ENCODE peak calls at places on chromosome 19, in nine cellular contexts. L is CD4-positive, alpha-beta T cell; A is uterus; N is epithelial cell of prostate; H is left lung; V is cardiac muscle cell; Y is neural progenitor cell; O is tibial nerve; Z is effector memory CD4-positive, alpha-beta T cell. F is an unnamed sample.

GRCh38 chr19:19057317-19057716 is 6.5 kb upstream of the SLC25A42 start:
- DNase-seq in O (no peak), H (no peak), A (no peak), L (no peak), V (no peak), Z (no peak), N (no peak), Y (no peak), F (no peak)

GRCh38 chr19:42068361-42068755 is 1.6 kb downstream of the GRIK5 start:
- DNase-seq in Z (no peak), L (no peak), O (no peak), Y (no peak), H (no peak), A (no peak), N (no peak), V (no peak), F (no peak)

GRCh38 chr19:38250821-38251563 is 5.2 kb downstream of the PPP1R14A start:
- DNase-seq in V (peak), H (no peak), O (peak), Y (no peak), A (peak), N (no peak), Z (no peak), L (no peak), F (peak)

GRCh38 chr19:29562299-29563297 is 36.8 kb downstream of the VSTM2B start:
- DNase-seq in L (no peak), H (no peak), V (no peak), Y (no peak), O (no peak), N (no peak), A (no peak), Z (no peak), F (no peak)

GRCh38 chr19:2650515-2650914 is 52.0 kb downstream of the GNG7 start:
- DNase-seq in Y (no peak), Z (no peak), O (no peak), A (no peak), V (no peak), L (no peak), H (no peak), N (no peak), F (peak)

GRCh38 chr19:18667531-18668251 is 15.8 kb upstream of the CRTC1 start:
- DNase-seq in O (no peak), Y (no peak), A (no peak), V (no peak), L (no peak), N (no peak), H (no peak), Z (no peak), F (no peak)

GRCh38 chr19:50607874-50608785 is 31.6 kb downstream of the SYT3 start:
- DNase-seq in O (no peak), H (peak), A (peak), Z (no peak), N (no peak), Y (peak), V (peak), L (peak), F (peak)

GRCh38 chr19:19115954-19116353 is 22.3 kb downstream of the TMEM161A start:
- DNase-seq in N (no peak), L (peak), V (peak), Z (no peak), O (no peak), H (no peak), A (no peak), Y (peak), F (no peak)

GRCh38 chr19:2491130-2491801 is 15.3 kb downstream of the GADD45B start:
- DNase-seq in A (no peak), N (peak), L (no peak), Y (no peak), O (no peak), Z (no peak), H (peak), V (no peak), F (no peak)

GRCh38 chr19:45473366-45474190 is 5.8 kb downstream of the FOSB start:
- DNase-seq in N (no peak), A (no peak), L (no peak), O (no peak), V (no peak), Y (peak), Z (no peak), H (no peak), F (no peak)

GRCh38 chr19:34404109-34404909 is at the start of gene PDCD2L:
- DNase-seq in V (peak), H (peak), A (peak), N (peak), Z (peak), Y (peak), L (peak), O (peak), F (peak)
- H3K27ac ChIP-seq in V (peak), H (no peak), A (peak), N (peak), Z (peak), Y (no peak), L (peak), O (peak), F (peak)

DNA sequence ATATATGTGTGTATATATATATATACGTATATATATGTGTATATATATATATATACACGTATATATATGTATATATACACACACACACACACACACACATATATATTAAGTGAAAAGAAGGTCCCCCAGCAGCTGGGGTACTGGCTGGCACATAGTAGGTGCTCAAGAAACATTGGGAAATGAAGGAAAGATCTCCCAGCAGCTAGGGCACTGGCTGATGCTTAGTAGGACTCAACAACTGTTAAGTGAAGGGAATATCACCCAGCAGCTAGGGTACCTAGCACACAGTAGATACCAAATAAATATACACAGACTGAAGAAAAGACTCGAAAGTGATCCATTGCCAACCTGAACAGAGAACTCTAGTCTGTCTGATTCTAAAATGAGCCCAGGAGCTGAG is 12.2 kb downstream of the PODNL1 start:
- DNase-seq in Y (no peak), L (no peak), Z (no peak), H (no peak), N (no peak), O (no peak), V (no peak), A (no peak), F (no peak)
- H3K27ac ChIP-seq in Y (no peak), L (no peak), Z (no peak), H (peak), N (no peak), O (no peak), V (no peak), A (no peak), F (no peak)

GRCh38 chr19:58346961-58347929 is 6.0 kb downstream of the A1BG start:
- DNase-seq in V (peak), A (peak), Z (peak), H (peak), L (peak), O (peak), N (no peak), Y (peak), F (peak)

GRCh38 chr19:58350871-58351557 is 2.3 kb downstream of the A1BG start:
- DNase-seq in V (no peak), Z (no peak), A (no peak), O (no peak), L (no peak), Y (no peak), N (no peak), H (no peak), F (no peak)

GRCh38 chr19:58350001-58350801 is 3.1 kb downstream of the A1BG start:
- DNase-seq in V (no peak), N (no peak), O (no peak), A (no peak), Z (no peak), Y (no peak), L (no peak), H (no peak), F (peak)

GRCh38 chr19:58349590-58349989 is 3.7 kb downstream of the A1BG start:
- DNase-seq in V (no peak), Z (no peak), O (no peak), Y (no peak), H (no peak), N (no peak), L (no peak), A (no peak), F (no peak)

DNA sequence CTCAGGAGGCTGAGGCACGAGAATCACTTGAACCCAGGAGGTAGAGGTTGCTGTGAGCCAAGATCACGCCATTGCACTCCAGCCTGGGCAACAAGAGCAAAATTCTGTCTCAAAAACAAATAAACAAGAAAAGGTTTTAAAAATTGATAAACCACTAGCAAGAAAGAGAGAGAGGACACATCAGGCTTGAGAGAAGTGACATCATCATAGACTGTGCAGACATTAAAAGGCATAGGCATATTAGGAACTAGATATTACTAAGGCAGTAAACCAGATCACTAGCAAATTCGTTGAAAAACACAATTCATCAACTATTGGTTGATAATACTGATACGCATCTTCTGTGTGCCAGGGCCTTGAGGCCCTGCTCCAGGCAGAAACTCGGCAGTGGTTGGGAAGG is 7.7 kb downstream of the A1BG start:
- DNase-seq in O (no peak), Z (no peak), V (no peak), A (no peak), N (no peak), L (no peak), H (no peak), Y (no peak), F (no peak)
- H3K27ac ChIP-seq in O (no peak), Z (no peak), V (no peak), A (no peak), N (no peak), L (no peak), H (no peak), Y (no peak), F (no peak)

GRCh38 chr19:35994868-35995654 is at the start of gene SDHAF1:
- DNase-seq in N (peak), A (peak), V (peak), Z (peak), O (peak), H (peak), L (peak), Y (peak), F (peak)
- H3K27ac ChIP-seq in N (peak), A (peak), V (peak), Z (peak), O (peak), H (peak), L (peak), Y (no peak), F (peak)

DNA sequence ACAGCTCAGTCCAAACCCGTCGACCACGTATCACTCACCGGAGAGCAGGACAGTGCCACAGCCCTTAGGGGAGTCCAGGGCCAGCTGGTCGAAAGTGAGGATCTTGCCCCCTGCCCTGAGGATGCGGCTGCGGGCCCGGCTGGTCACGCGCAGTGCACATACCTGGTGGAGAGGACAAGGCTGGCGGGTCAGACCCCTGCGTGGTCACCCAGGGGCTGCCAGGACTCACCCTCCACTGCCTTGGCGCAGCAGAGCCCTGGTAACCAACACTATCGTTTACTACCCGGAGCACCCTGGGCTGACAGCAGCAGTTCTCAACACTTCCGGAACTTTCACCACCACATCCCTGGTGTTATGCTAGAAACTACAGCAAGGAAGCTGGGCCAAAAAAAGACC is 1.2 kb upstream of the FAM83E start:
- DNase-seq in L (no peak), Z (no peak), V (no peak), Y (no peak), A (no peak), H (no peak), N (no peak), O (no peak), F (no peak)
- H3K27ac ChIP-seq in L (no peak), Z (peak), V (no peak), Y (no peak), A (no peak), H (no peak), N (peak), O (peak), F (no peak)

GRCh38 chr19:444677-445210 is 16.1 kb downstream of the SHC2 start:
- DNase-seq in Z (no peak), L (no peak), O (no peak), A (no peak), Y (no peak), H (no peak), N (no peak), V (no peak), F (no peak)

GRCh38 chr19:452829-453228 is 8.0 kb downstream of the SHC2 start:
- DNase-seq in L (no peak), A (no peak), Y (no peak), H (no peak), Z (no peak), V (no peak), N (no peak), O (no peak), F (no peak)

GRCh38 chr19:449916-450315 is 10.9 kb downstream of the SHC2 start:
- DNase-seq in L (no peak), H (no peak), Z (no peak), V (no peak), O (no peak), A (no peak), Y (no peak), N (no peak), F (no peak)

GRCh38 chr19:447064-447426 is 13.8 kb downstream of the SHC2 start:
- DNase-seq in A (no peak), Y (no peak), L (no peak), N (no peak), V (no peak), H (no peak), O (no peak), Z (no peak), F (no peak)

DNA sequence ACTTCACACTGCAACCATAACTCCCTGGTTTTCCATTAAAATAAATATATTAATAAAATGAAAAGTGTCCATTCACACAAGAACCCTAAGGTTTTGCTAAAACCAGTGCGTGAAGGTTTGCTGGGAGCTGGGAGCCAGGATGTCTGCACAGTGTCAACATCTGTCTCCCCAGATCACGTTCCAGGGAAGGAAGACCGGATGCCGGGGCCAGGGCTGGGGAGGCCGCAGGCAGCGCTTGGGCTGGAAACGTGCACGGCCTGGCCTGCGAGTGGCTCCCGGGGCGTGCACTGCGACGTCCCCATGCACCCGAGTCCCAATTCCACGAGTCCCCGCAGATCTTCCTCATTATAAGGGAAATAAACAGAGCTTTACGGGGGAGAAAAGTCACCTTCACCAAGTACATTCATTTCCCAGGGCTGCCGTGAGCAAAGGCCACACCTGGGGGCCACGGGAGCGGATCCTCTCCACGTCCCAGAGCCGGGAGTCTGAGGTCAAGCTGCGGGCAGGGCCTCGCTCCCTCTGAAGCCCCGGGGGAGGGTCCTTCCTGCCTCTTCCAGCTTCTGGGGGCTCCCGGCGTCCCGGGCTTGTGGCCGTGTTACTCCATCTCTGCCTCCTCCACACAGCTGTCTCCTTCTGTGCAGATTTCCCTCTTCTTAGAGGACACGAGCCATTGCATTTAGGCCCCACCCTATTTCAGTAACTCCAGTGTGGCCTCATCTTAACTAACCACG is 12.9 kb downstream of the SHC2 start:
- DNase-seq in A (peak), Z (no peak), Y (no peak), O (no peak), V (peak), N (no peak), L (no peak), H (no peak), F (no peak)
- H3K27ac ChIP-seq in A (peak), Z (no peak), Y (no peak), O (no peak), V (peak), N (no peak), L (no peak), H (no peak), F (no peak)

DNA sequence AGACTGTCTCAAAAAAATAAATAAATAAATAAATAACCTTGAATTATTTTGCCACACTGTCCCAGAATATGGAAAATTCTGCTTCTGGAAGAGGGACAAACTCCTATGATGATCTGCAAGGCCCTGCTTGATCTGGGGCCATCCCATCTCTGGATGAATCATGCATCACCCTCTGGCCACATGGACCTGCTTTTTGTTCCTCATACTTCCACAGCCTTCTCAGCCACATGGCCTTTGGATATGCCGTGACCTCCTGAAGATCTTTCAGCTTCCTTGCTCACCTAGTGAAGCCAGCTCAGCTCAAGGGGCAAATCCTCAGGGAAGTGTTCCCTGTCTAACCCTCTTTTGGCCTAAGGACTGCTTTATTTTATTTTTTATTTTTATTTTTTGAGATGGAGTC is 10.3 kb downstream of the IER2 start:
- DNase-seq in V (no peak), L (no peak), A (no peak), O (no peak), Y (no peak), N (no peak), Z (no peak), H (no peak), F (no peak)
- H3K27ac ChIP-seq in V (no peak), L (no peak), A (no peak), O (no peak), Y (no peak), N (peak), Z (peak), H (no peak), F (no peak)

GRCh38 chr19:13861714-13862531 is 15.0 kb upstream of the NANOS3 start:
- DNase-seq in A (peak), H (peak), L (peak), V (peak), N (no peak), O (peak), Y (peak), Z (peak), F (peak)

GRCh38 chr19:13860679-13861391 is 16.1 kb upstream of the NANOS3 start:
- DNase-seq in A (no peak), H (no peak), O (no peak), Z (no peak), V (no peak), N (no peak), L (no peak), Y (no peak), F (no peak)

GRCh38 chr19:13864223-13864512 is 12.8 kb upstream of the NANOS3 start:
- DNase-seq in H (no peak), Z (no peak), O (no peak), V (no peak), N (no peak), A (no peak), Y (no peak), L (no peak), F (no peak)

GRCh38 chr19:13859361-13859880 is 17.5 kb upstream of the NANOS3 start:
- DNase-seq in Z (no peak), A (no peak), N (no peak), O (no peak), V (no peak), H (no peak), Y (no peak), L (no peak), F (no peak)

GRCh38 chr19:13861392-13861713 is 15.6 kb upstream of the NANOS3 start:
- DNase-seq in O (no peak), L (no peak), Z (peak), N (no peak), H (no peak), Y (no peak), A (no peak), V (no peak), F (no peak)
- H3K27ac ChIP-seq in O (peak), L (peak), Z (peak), N (peak), H (peak), Y (no peak), A (peak), V (no peak), F (peak)

GRCh38 chr19:17522988-17523872 is 11.8 kb downstream of the PGLS start:
- DNase-seq in H (peak), L (peak), O (no peak), V (no peak), A (no peak), Y (no peak), Z (no peak), N (no peak), F (no peak)
- H3K27ac ChIP-seq in H (peak), L (no peak), O (peak), V (no peak), A (no peak), Y (no peak), Z (no peak), N (no peak), F (peak)

GRCh38 chr19:54428323-54429175 is 13.3 kb downstream of the TTYH1 start:
- DNase-seq in N (no peak), A (no peak), H (no peak), Z (no peak), L (no peak), Y (no peak), V (no peak), O (no peak), F (no peak)
- H3K27ac ChIP-seq in N (no peak), A (no peak), H (no peak), Z (no peak), L (no peak), Y (no peak), V (no peak), O (no peak), F (peak)